ENCODE peak calls at places on chromosome 10, in six cellular contexts. O is mucosa of gallbladder, X is thyroid gland, D is T-helper 2 cell, C is AG10803, Q is adrenal gland. T is an unnamed sample.

GRCh38 chr10:26296351-26296750 is 79.8 kb downstream of the GAD2 start:
- DNase-seq in C (no peak), X (no peak), Q (no peak), D (no peak), O (peak; percentile 37), T (no peak)

GRCh38 chr10:2358586-2358985 is 621.3 kb upstream of the ADARB2 start:
- DNase-seq in Q (no peak), C (no peak), O (no peak), D (no peak), X (no peak), T (no peak)

GRCh38 chr10:63365976-63366765 is 99.6 kb downstream of the JMJD1C start:
- DNase-seq in Q (no peak), X (no peak), D (no peak), C (peak; percentile 28), O (no peak), T (no peak)

GRCh38 chr10:5945561-5946418 is 31.6 kb downstream of the IL15RA start:
- DNase-seq in X (peak; percentile 35), C (peak; percentile 99), O (peak; percentile 77), D (no peak), Q (peak; percentile 54), T (peak; percentile 27)

GRCh38 chr10:121154846-121155245 is 303.7 kb downstream of the WDR11 start:
- DNase-seq in X (peak; percentile 45), C (no peak), O (peak; percentile 42), Q (no peak), D (no peak), T (peak; percentile 54)

GRCh38 chr10:132630156-132630555 is 92.6 kb downstream of the INPP5A start:
- DNase-seq in D (no peak), C (no peak), X (no peak), O (no peak), Q (peak; percentile 5), T (no peak)

GRCh38 chr10:3982746-3983442 is 197.9 kb upstream of the KLF6 start:
- DNase-seq in X (no peak), D (no peak), Q (no peak), O (no peak), C (peak; percentile 14), T (no peak)

GRCh38 chr10:51244739-51245138 is 170.5 kb downstream of the PRKG1 start:
- DNase-seq in C (peak; percentile 83), Q (peak; percentile 20), O (no peak), D (no peak), X (peak; percentile 13), T (no peak)

GRCh38 chr10:128912568-128913311 is 554.3 kb upstream of the MGMT start:
- DNase-seq in Q (no peak), C (no peak), O (no peak), D (no peak), X (no peak), T (no peak)

GRCh38 chr10:59350558-59350957 is 11.8 kb downstream of the FAM13C start:
- DNase-seq in Q (no peak), O (no peak), X (no peak), D (no peak), C (no peak), T (no peak)

T was measured in testis.